ENCODE peak calls at places on chromosomes 6 and 20, in nine cellular contexts. A is stimulated activated CD8-positive, alpha-beta memory T cell treated with anti-CD3 and anti-CD28 coated beads, Interleukin-2, amount 100 ng/mL, for 48 hours; E is fibroblast of pulmonary artery; N is A673; H is islet precursor cell; Q is stimulated activated naive CD4-positive, alpha-beta T cell treated with Interleukin-2 at 50 U/mL for 16 hours; T is breast epithelium; R is astrocyte; K is CD4-positive, CD25-positive, alpha-beta regulatory T cell. F is an unnamed sample.

GRCh38 chr6:155077784-155078183 is 82.7 kb downstream of the TIAM2 start:
- DNase-seq in A (no peak), E (no peak), N (no peak), H (no peak), Q (no peak), T (no peak), R (no peak), K (no peak), F (no peak)

GRCh38 chr6:2229742-2230141 is 15.7 kb downstream of the GMDS start:
- DNase-seq in A (no peak), E (no peak), N (no peak), H (peak; percentile 70), Q (no peak), T (no peak), R (no peak), K (no peak), F (no peak)

GRCh38 chr6:23456396-23456795 is 669.6 kb upstream of the NRSN1 start:
- DNase-seq in A (no peak), E (no peak), N (no peak), H (no peak), Q (no peak), T (no peak), R (no peak), K (no peak), F (no peak)

GRCh38 chr6:57294829-57295228 is 22.6 kb upstream of the PRIM2 start:
- DNase-seq in A (no peak), E (no peak), N (no peak), H (no peak), Q (no peak), T (no peak), R (no peak), K (no peak), F (no peak)

GRCh38 chr6:11277275-11278206 is 45.1 kb upstream of the NEDD9 start:
- DNase-seq in A (no peak), E (peak; percentile 73), N (peak; percentile 61), H (peak; percentile 95), Q (peak; percentile 41), T (peak; percentile 40), R (peak; percentile 93), K (no peak), F (peak; percentile 81)

GRCh38 chr20:31606928-31607639 is 2.0 kb downstream of the ID1 start:
- DNase-seq in A (no peak), E (peak; percentile 92), N (peak; percentile 55), H (peak; percentile 94), Q (no peak), T (no peak), R (peak; percentile 81), K (no peak), F (peak; percentile 83)

GRCh38 chr6:31125586-31126363 is 5.5 kb upstream of the CDSN start:
- DNase-seq in A (no peak), E (peak; percentile 55), N (peak; percentile 70), H (no peak), Q (no peak), T (peak; percentile 52), R (peak; percentile 18), K (no peak), F (no peak)

GRCh38 chr6:170212956-170213636 is 77.8 kb downstream of the DLL1 start:
- DNase-seq in A (no peak), E (no peak), N (no peak), H (peak; percentile 24), Q (no peak), T (peak; percentile 14), R (no peak), K (no peak), F (no peak)

GRCh38 chr6:149122850-149123821 is 194.4 kb upstream of the TAB2 start:
- DNase-seq in A (no peak), E (no peak), N (no peak), H (no peak), Q (no peak), T (no peak), R (no peak), K (no peak), F (no peak)

F was measured in retinal pigment epithelial cell.